ENCODE peak calls at places on chromosomes 5 and 9, in five cellular contexts. One of them, this sample, is unnamed.

GRCh38 chr9:36935768-36936497 is 98.1 kb downstream of the PAX5 start:
- DNase-seq in HCT116: no peak
- DNase-seq in upper lobe of left lung: no peak
- DNase-seq in stomach: peak; percentile 9
- DNase-seq in GM23338: no peak
- DNase-seq in this sample: no peak

GRCh38 chr5:83562817-83563557 is 91.4 kb downstream of the VCAN start:
- DNase-seq in stomach: no peak
- DNase-seq in GM23338: no peak
- DNase-seq in upper lobe of left lung: no peak
- DNase-seq in HCT116: no peak
- DNase-seq in this sample: no peak

GRCh38 chr9:28882528-28882927 is 1309.2 kb upstream of the C9orf72 start:
- DNase-seq in HCT116: no peak
- DNase-seq in upper lobe of left lung: no peak
- DNase-seq in GM23338: no peak
- DNase-seq in stomach: no peak
- DNase-seq in this sample: no peak

GRCh38 chr9:316382-316965 is 101.8 kb downstream of the DOCK8 start:
- DNase-seq in upper lobe of left lung: no peak
- DNase-seq in GM23338: no peak
- DNase-seq in stomach: no peak
- DNase-seq in HCT116: no peak
- DNase-seq in this sample: no peak

GRCh38 chr5:102922839-102923477 is 167.9 kb downstream of the PAM start:
- DNase-seq in HCT116: no peak
- DNase-seq in upper lobe of left lung: no peak
- DNase-seq in GM23338: no peak
- DNase-seq in stomach: no peak
- DNase-seq in this sample: no peak

GRCh38 chr9:77678136-77678535 is 30.0 kb upstream of the GNA14 start:
- DNase-seq in GM23338: no peak
- DNase-seq in upper lobe of left lung: no peak
- DNase-seq in HCT116: no peak
- DNase-seq in stomach: no peak
- DNase-seq in this sample: no peak

GRCh38 chr5:69257577-69257976 is 22.9 kb downstream of the CDK7 start:
- DNase-seq in HCT116: no peak
- DNase-seq in stomach: no peak
- DNase-seq in GM23338: no peak
- DNase-seq in upper lobe of left lung: no peak
- DNase-seq in this sample: no peak

GRCh38 chr5:42675602-42676001 is 81.0 kb upstream of the CCDC152 start:
- DNase-seq in GM23338: no peak
- DNase-seq in stomach: no peak
- DNase-seq in HCT116: no peak
- DNase-seq in upper lobe of left lung: no peak
- DNase-seq in this sample: no peak

GRCh38 chr9:35813434-35814105 is 1.3 kb downstream of the HINT2 start:
- DNase-seq in upper lobe of left lung: no peak
- DNase-seq in stomach: no peak
- DNase-seq in GM23338: peak; percentile 85
- DNase-seq in HCT116: peak; percentile 42
- DNase-seq in this sample: no peak

GRCh38 chr5:126492939-126493338 is 69.7 kb downstream of the GRAMD2B start:
- DNase-seq in upper lobe of left lung: no peak
- DNase-seq in HCT116: no peak
- DNase-seq in stomach: no peak
- DNase-seq in GM23338: peak; percentile 47
- DNase-seq in this sample: no peak

GRCh38 chr5:75733767-75734166 is 16.5 kb upstream of the POC5 start:
- DNase-seq in stomach: no peak
- DNase-seq in HCT116: no peak
- DNase-seq in GM23338: no peak
- DNase-seq in upper lobe of left lung: no peak
- DNase-seq in this sample: no peak

GRCh38 chr9:36148652-36149051 is 12.1 kb downstream of the GLIPR2 start:
- DNase-seq in upper lobe of left lung: peak; percentile 64
- DNase-seq in GM23338: no peak
- DNase-seq in stomach: peak; percentile 84
- DNase-seq in HCT116: no peak
- DNase-seq in this sample: peak; percentile 92

GRCh38 chr5:33539192-33539591 is 98.4 kb downstream of the TARS1 start:
- DNase-seq in HCT116: no peak
- DNase-seq in stomach: no peak
- DNase-seq in upper lobe of left lung: no peak
- DNase-seq in GM23338: no peak
- DNase-seq in this sample: no peak

GRCh38 chr5:157821822-157822622 is 36.9 kb downstream of the CLINT1 start:
- DNase-seq in HCT116: no peak
- DNase-seq in GM23338: no peak
- DNase-seq in upper lobe of left lung: no peak
- DNase-seq in stomach: no peak
- DNase-seq in this sample: no peak

GRCh38 chr9:30713279-30713678 is 1671.2 kb upstream of the ACO1 start:
- DNase-seq in upper lobe of left lung: no peak
- DNase-seq in stomach: no peak
- DNase-seq in GM23338: no peak
- DNase-seq in HCT116: no peak
- DNase-seq in this sample: no peak

GRCh38 chr5:155726267-155726666 is 600.7 kb upstream of the SGCD start:
- DNase-seq in GM23338: peak; percentile 72
- DNase-seq in upper lobe of left lung: no peak
- DNase-seq in stomach: no peak
- DNase-seq in HCT116: no peak
- DNase-seq in this sample: no peak

GRCh38 chr5:87944553-87945320 is 323.9 kb downstream of the TMEM161B start:
- DNase-seq in GM23338: peak; percentile 89
- DNase-seq in upper lobe of left lung: no peak
- DNase-seq in stomach: peak; percentile 25
- DNase-seq in HCT116: no peak
- DNase-seq in this sample: no peak

GRCh38 chr5:66877843-66878242 is 281.6 kb downstream of the MAST4 start:
- DNase-seq in upper lobe of left lung: no peak
- DNase-seq in GM23338: no peak
- DNase-seq in HCT116: no peak
- DNase-seq in stomach: no peak
- DNase-seq in this sample: no peak

GRCh38 chr5:154865466-154866184 is 7.2 kb downstream of the CNOT8 start:
- DNase-seq in stomach: no peak
- DNase-seq in upper lobe of left lung: no peak
- DNase-seq in HCT116: no peak
- DNase-seq in GM23338: no peak
- DNase-seq in this sample: no peak

GRCh38 chr5:142109356-142110045 is 922 bp downstream of the NDFIP1 start:
- DNase-seq in stomach: no peak
- DNase-seq in upper lobe of left lung: no peak
- DNase-seq in HCT116: no peak
- DNase-seq in GM23338: peak; percentile 46
- DNase-seq in this sample: no peak

GRCh38 chr5:77663081-77663863 is 24.8 kb upstream of the OTP start:
- DNase-seq in HCT116: no peak
- DNase-seq in stomach: no peak
- DNase-seq in upper lobe of left lung: no peak
- DNase-seq in GM23338: no peak
- DNase-seq in this sample: no peak

GRCh38 chr5:83097582-83098265 is 20.4 kb downstream of the XRCC4 start:
- DNase-seq in upper lobe of left lung: no peak
- DNase-seq in HCT116: no peak
- DNase-seq in stomach: no peak
- DNase-seq in GM23338: no peak
- DNase-seq in this sample: no peak

GRCh38 chr5:178430187-178431062 is 159.8 kb downstream of the COL23A1 start:
- DNase-seq in stomach: no peak
- DNase-seq in HCT116: no peak
- DNase-seq in GM23338: no peak
- DNase-seq in upper lobe of left lung: no peak
- DNase-seq in this sample: no peak

GRCh38 chr9:25481377-25481776 is 196.9 kb downstream of the TUSC1 start:
- DNase-seq in GM23338: peak; percentile 17
- DNase-seq in HCT116: no peak
- DNase-seq in upper lobe of left lung: no peak
- DNase-seq in stomach: no peak
- DNase-seq in this sample: no peak

GRCh38 chr5:1551913-1552312 is 28.2 kb upstream of the LPCAT1 start:
- DNase-seq in HCT116: no peak
- DNase-seq in stomach: no peak
- DNase-seq in upper lobe of left lung: no peak
- DNase-seq in GM23338: no peak
- DNase-seq in this sample: no peak

GRCh38 chr9:101418518-101419111 is 17.0 kb downstream of the ALDOB start:
- DNase-seq in upper lobe of left lung: no peak
- DNase-seq in GM23338: no peak
- DNase-seq in HCT116: no peak
- DNase-seq in stomach: no peak
- DNase-seq in this sample: no peak

GRCh38 chr9:70998962-70999361 is 122.5 kb downstream of the TRPM3 start:
- DNase-seq in stomach: no peak
- DNase-seq in upper lobe of left lung: no peak
- DNase-seq in GM23338: no peak
- DNase-seq in HCT116: no peak
- DNase-seq in this sample: no peak

GRCh38 chr9:126392662-126393383 is 66.2 kb downstream of the MVB12B start:
- DNase-seq in GM23338: no peak
- DNase-seq in HCT116: no peak
- DNase-seq in upper lobe of left lung: no peak
- DNase-seq in stomach: no peak
- DNase-seq in this sample: no peak
- TF ChIP-seq POLR2AphosphoS5 in GM23338: no peak
- TF ChIP-seq POLR2AphosphoS5 in HCT116: no peak
- TF ChIP-seq POLR2AphosphoS5 in upper lobe of left lung: no peak
- TF ChIP-seq POLR2AphosphoS5 in stomach: no peak
- TF ChIP-seq POLR2AphosphoS5 in this sample: peak; percentile 51

DNA sequence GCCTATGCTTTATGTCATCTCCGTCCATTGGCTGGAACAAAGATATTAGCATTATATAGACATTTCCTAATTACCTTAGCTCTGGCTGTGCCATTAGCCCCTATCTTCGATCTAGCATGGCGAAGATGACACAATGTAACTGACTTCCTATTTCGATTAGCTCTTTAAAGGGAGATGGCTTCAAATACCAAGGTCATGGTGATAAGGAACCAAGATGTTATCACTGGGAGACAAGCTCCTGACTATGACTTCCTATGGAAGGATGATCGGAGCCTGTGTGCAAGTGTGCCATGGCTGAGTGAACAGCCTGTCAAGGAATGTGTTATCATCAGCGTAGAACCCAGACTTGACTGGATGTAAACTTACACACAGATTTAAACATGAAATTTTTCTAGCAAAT is 602.1 kb downstream of the PSAT1 start:
- DNase-seq in GM23338: no peak
- DNase-seq in stomach: no peak
- DNase-seq in HCT116: no peak
- DNase-seq in upper lobe of left lung: no peak
- DNase-seq in this sample: no peak
- H3K4me1 ChIP-seq in GM23338: peaks cover 5% of the 10 kb centered on the region
- H3K4me1 ChIP-seq in stomach: no peaks in the 10 kb centered on the region
- H3K4me1 ChIP-seq in HCT116: no peaks in the 10 kb centered on the region
- H3K4me1 ChIP-seq in upper lobe of left lung: no peaks in the 10 kb centered on the region
- H3K4me1 ChIP-seq in this sample: no peaks in the 10 kb centered on the region

GRCh38 chr9:98117984-98118639 is 910 bp downstream of the TRIM14 start:
- DNase-seq in stomach: peak; percentile 52
- DNase-seq in upper lobe of left lung: no peak
- DNase-seq in GM23338: peak; percentile 40
- DNase-seq in HCT116: peak; percentile 24
- DNase-seq in this sample: no peak

GRCh38 chr9:98121096-98121495 is 2.1 kb upstream of the TRIM14 start:
- DNase-seq in stomach: no peak
- DNase-seq in GM23338: no peak
- DNase-seq in HCT116: no peak
- DNase-seq in upper lobe of left lung: no peak
- DNase-seq in this sample: no peak

GRCh38 chr9:98124637-98125426 is 5.8 kb upstream of the TRIM14 start:
- DNase-seq in GM23338: no peak
- DNase-seq in upper lobe of left lung: no peak
- DNase-seq in stomach: no peak
- DNase-seq in HCT116: no peak
- DNase-seq in this sample: no peak

GRCh38 chr9:98120476-98120875 is 1.5 kb upstream of the TRIM14 start:
- DNase-seq in upper lobe of left lung: no peak
- DNase-seq in stomach: no peak
- DNase-seq in GM23338: no peak
- DNase-seq in HCT116: no peak
- DNase-seq in this sample: no peak

DNA sequence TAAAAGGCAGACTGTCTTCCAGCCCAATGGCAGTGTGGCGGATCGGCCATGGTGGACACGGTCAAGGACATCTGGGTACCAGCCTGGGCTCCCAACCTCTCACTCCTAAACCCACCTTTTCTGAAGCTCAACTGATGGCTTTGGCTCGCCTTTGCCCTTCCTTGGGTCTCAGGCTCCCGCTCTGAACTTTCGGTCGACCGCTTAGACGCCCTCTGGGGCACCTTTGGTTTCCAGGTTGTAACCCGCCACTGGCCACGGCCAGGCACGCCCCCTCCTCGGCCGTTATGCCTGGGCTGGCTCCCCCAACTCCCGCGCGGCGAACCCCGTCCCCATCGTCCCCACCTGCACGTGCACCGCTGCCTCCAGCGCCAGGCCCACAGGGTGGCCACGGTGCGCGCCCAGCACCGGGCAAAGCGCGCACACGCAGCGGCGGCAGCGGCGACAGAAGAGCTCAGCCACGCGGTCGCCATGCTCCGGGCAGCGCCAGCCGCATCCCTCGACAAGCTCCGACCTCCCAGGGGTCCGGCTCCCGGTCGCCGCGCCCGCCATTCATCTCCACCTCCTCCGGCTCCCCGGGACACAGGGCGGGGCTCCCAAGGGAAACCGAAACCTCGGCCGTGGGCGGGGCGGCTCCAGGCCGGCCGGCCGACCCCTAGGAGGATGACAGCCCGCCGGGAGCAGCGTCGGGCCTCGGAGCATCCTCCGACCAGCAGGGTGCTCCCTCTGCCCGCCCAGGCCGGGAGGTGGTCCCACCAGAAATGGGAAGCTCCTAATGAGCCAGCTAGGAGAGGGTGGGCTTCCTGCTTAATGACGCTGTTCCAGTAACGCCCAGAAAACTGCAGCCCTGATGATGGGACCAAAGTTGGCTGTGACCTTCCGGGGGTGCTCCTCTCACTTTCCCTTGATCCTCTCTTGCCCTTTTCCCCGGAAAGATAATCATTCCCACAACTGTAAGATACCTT is at the start of gene TRIM14:
- DNase-seq in HCT116: peak; percentile 18
- DNase-seq in GM23338: peak; percentile 84
- DNase-seq in upper lobe of left lung: peak; percentile 94
- DNase-seq in stomach: peak; percentile 72
- DNase-seq in this sample: peak; percentile 94
- TF ChIP-seq POLR2AphosphoS5 in HCT116: peak; percentile 50
- TF ChIP-seq POLR2AphosphoS5 in GM23338: peak; percentile 55
- TF ChIP-seq POLR2AphosphoS5 in upper lobe of left lung: no peak
- TF ChIP-seq POLR2AphosphoS5 in stomach: peak; percentile 17
- TF ChIP-seq POLR2AphosphoS5 in this sample: peak; percentile 87

DNA sequence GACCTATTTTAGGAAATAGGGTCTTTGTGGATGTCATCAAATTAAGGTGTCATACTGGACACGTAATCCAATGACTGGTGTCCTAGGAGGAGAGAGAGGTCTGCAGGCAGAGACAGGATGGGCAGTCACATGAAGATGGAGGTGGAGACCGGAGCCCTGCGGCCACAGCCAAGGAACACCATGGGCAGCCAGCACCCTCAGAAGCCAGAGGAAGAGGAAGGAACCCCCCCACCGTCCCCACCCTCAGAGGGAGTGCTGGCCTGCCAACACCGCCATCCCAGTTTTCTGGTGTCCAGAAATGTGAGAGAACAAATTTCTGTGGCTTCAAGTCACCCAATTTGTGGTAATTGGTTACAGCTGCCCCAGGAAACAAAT is 88.3 kb downstream of the NSUN2 start:
- DNase-seq in GM23338: no peak
- DNase-seq in upper lobe of left lung: no peak
- DNase-seq in stomach: no peak
- DNase-seq in HCT116: no peak
- DNase-seq in this sample: no peak
- H3K4me1 ChIP-seq in GM23338: no peaks in the 10 kb centered on the region
- H3K4me1 ChIP-seq in upper lobe of left lung: no peaks in the 10 kb centered on the region
- H3K4me1 ChIP-seq in stomach: no peaks in the 10 kb centered on the region
- H3K4me1 ChIP-seq in HCT116: no peaks in the 10 kb centered on the region
- H3K4me1 ChIP-seq in this sample: no peaks in the 10 kb centered on the region